ENCODE peak calls at places on chromosomes 4 and X, in four cellular contexts. One of them, this sample, is unnamed.

GRCh38 chr4:159252491-159252890 is 149.6 kb downstream of the RAPGEF2 start:
- DNase-seq in M059J: no peak
- DNase-seq in stimulated activated CD4-positive, alpha-beta T cell treated with anti-CD3 and anti-CD28 coated beads, TNF-alpha, amount 100 ng/mL, for 1 hour: no peak
- DNase-seq in NCI-H2081: no peak
- DNase-seq in this sample: no peak

GRCh38 chrX:16722481-16722880 is 3.1 kb downstream of the SYAP1 start:
- DNase-seq in stimulated activated CD4-positive, alpha-beta T cell treated with anti-CD3 and anti-CD28 coated beads, TNF-alpha, amount 100 ng/mL, for 1 hour: no peak
- DNase-seq in M059J: peak
- DNase-seq in NCI-H2081: no peak
- DNase-seq in this sample: no peak

GRCh38 chrX:31057691-31058090 is 14.2 kb downstream of the FTHL17 start:
- DNase-seq in NCI-H2081: no peak
- DNase-seq in M059J: no peak
- DNase-seq in stimulated activated CD4-positive, alpha-beta T cell treated with anti-CD3 and anti-CD28 coated beads, TNF-alpha, amount 100 ng/mL, for 1 hour: no peak
- DNase-seq in this sample: no peak

GRCh38 chr4:89307446-89308160 is at the start of gene GPRIN3:
- DNase-seq in NCI-H2081: peak
- DNase-seq in stimulated activated CD4-positive, alpha-beta T cell treated with anti-CD3 and anti-CD28 coated beads, TNF-alpha, amount 100 ng/mL, for 1 hour: no peak
- DNase-seq in M059J: no peak
- DNase-seq in this sample: peak

GRCh38 chrX:143621276-143621675 is 14.6 kb downstream of the SLITRK4 start:
- DNase-seq in M059J: no peak
- DNase-seq in stimulated activated CD4-positive, alpha-beta T cell treated with anti-CD3 and anti-CD28 coated beads, TNF-alpha, amount 100 ng/mL, for 1 hour: no peak
- DNase-seq in NCI-H2081: no peak
- DNase-seq in this sample: no peak

GRCh38 chrX:83906921-83907320 is 46.0 kb downstream of the CYLC1 start:
- DNase-seq in NCI-H2081: no peak
- DNase-seq in M059J: no peak
- DNase-seq in stimulated activated CD4-positive, alpha-beta T cell treated with anti-CD3 and anti-CD28 coated beads, TNF-alpha, amount 100 ng/mL, for 1 hour: no peak
- DNase-seq in this sample: no peak

GRCh38 chr4:77538144-77538543 is 67.5 kb upstream of the CXCL13 start:
- DNase-seq in NCI-H2081: no peak
- DNase-seq in M059J: peak
- DNase-seq in stimulated activated CD4-positive, alpha-beta T cell treated with anti-CD3 and anti-CD28 coated beads, TNF-alpha, amount 100 ng/mL, for 1 hour: no peak
- DNase-seq in this sample: peak

GRCh38 chr4:159177265-159178146 is 74.6 kb downstream of the RAPGEF2 start:
- DNase-seq in M059J: no peak
- DNase-seq in NCI-H2081: no peak
- DNase-seq in stimulated activated CD4-positive, alpha-beta T cell treated with anti-CD3 and anti-CD28 coated beads, TNF-alpha, amount 100 ng/mL, for 1 hour: no peak
- DNase-seq in this sample: no peak

GRCh38 chr4:139851133-139851532 is 185.5 kb downstream of the MGST2 start:
- DNase-seq in stimulated activated CD4-positive, alpha-beta T cell treated with anti-CD3 and anti-CD28 coated beads, TNF-alpha, amount 100 ng/mL, for 1 hour: no peak
- DNase-seq in M059J: no peak
- DNase-seq in NCI-H2081: no peak
- DNase-seq in this sample: no peak

GRCh38 chr4:153755186-153755585 is 4.6 kb downstream of the RNF175 start:
- DNase-seq in stimulated activated CD4-positive, alpha-beta T cell treated with anti-CD3 and anti-CD28 coated beads, TNF-alpha, amount 100 ng/mL, for 1 hour: no peak
- DNase-seq in NCI-H2081: no peak
- DNase-seq in M059J: no peak
- DNase-seq in this sample: no peak

GRCh38 chr4:150593996-150594395 is 12.0 kb downstream of the MAB21L2 start:
- DNase-seq in stimulated activated CD4-positive, alpha-beta T cell treated with anti-CD3 and anti-CD28 coated beads, TNF-alpha, amount 100 ng/mL, for 1 hour: no peak
- DNase-seq in NCI-H2081: peak
- DNase-seq in M059J: peak
- DNase-seq in this sample: peak

GRCh38 chr4:86032476-86033022 is 327.3 kb downstream of the MAPK10 start:
- DNase-seq in stimulated activated CD4-positive, alpha-beta T cell treated with anti-CD3 and anti-CD28 coated beads, TNF-alpha, amount 100 ng/mL, for 1 hour: no peak
- DNase-seq in NCI-H2081: peak
- DNase-seq in M059J: peak
- DNase-seq in this sample: peak

GRCh38 chr4:136900706-136901105 is 631.6 kb downstream of the PCDH18 start:
- DNase-seq in M059J: peak
- DNase-seq in stimulated activated CD4-positive, alpha-beta T cell treated with anti-CD3 and anti-CD28 coated beads, TNF-alpha, amount 100 ng/mL, for 1 hour: no peak
- DNase-seq in NCI-H2081: no peak
- DNase-seq in this sample: peak

GRCh38 chr4:152187693-152188092 is 348.2 kb downstream of the FBXW7 start:
- DNase-seq in NCI-H2081: no peak
- DNase-seq in M059J: no peak
- DNase-seq in stimulated activated CD4-positive, alpha-beta T cell treated with anti-CD3 and anti-CD28 coated beads, TNF-alpha, amount 100 ng/mL, for 1 hour: no peak
- DNase-seq in this sample: peak

GRCh38 chrX:29225670-29226069 is 638.4 kb downstream of the IL1RAPL1 start:
- DNase-seq in NCI-H2081: no peak
- DNase-seq in stimulated activated CD4-positive, alpha-beta T cell treated with anti-CD3 and anti-CD28 coated beads, TNF-alpha, amount 100 ng/mL, for 1 hour: no peak
- DNase-seq in M059J: peak
- DNase-seq in this sample: peak

GRCh38 chrX:39356119-39356807 is 555.0 kb downstream of the MID1IP1 start:
- DNase-seq in NCI-H2081: no peak
- DNase-seq in M059J: no peak
- DNase-seq in stimulated activated CD4-positive, alpha-beta T cell treated with anti-CD3 and anti-CD28 coated beads, TNF-alpha, amount 100 ng/mL, for 1 hour: no peak
- DNase-seq in this sample: no peak

GRCh38 chr4:94532016-94532789 is 80.5 kb downstream of the PDLIM5 start:
- DNase-seq in NCI-H2081: no peak
- DNase-seq in stimulated activated CD4-positive, alpha-beta T cell treated with anti-CD3 and anti-CD28 coated beads, TNF-alpha, amount 100 ng/mL, for 1 hour: no peak
- DNase-seq in M059J: peak
- DNase-seq in this sample: peak

GRCh38 chrX:150362599-150363481 is at the start of gene MAMLD1:
- DNase-seq in stimulated activated CD4-positive, alpha-beta T cell treated with anti-CD3 and anti-CD28 coated beads, TNF-alpha, amount 100 ng/mL, for 1 hour: no peak
- DNase-seq in M059J: peak
- DNase-seq in NCI-H2081: no peak
- DNase-seq in this sample: peak

GRCh38 chr4:182923376-182923775 is 6.2 kb upstream of the DCTD start:
- DNase-seq in NCI-H2081: no peak
- DNase-seq in stimulated activated CD4-positive, alpha-beta T cell treated with anti-CD3 and anti-CD28 coated beads, TNF-alpha, amount 100 ng/mL, for 1 hour: no peak
- DNase-seq in M059J: no peak
- DNase-seq in this sample: peak

GRCh38 chr4:76210502-76210901 is 3.1 kb downstream of the SCARB2 start:
- DNase-seq in M059J: no peak
- DNase-seq in NCI-H2081: no peak
- DNase-seq in stimulated activated CD4-positive, alpha-beta T cell treated with anti-CD3 and anti-CD28 coated beads, TNF-alpha, amount 100 ng/mL, for 1 hour: no peak
- DNase-seq in this sample: no peak

GRCh38 chrX:20265726-20266681 is 705 bp downstream of the RPS6KA3 start:
- DNase-seq in stimulated activated CD4-positive, alpha-beta T cell treated with anti-CD3 and anti-CD28 coated beads, TNF-alpha, amount 100 ng/mL, for 1 hour: no peak
- DNase-seq in NCI-H2081: peak
- DNase-seq in M059J: peak
- DNase-seq in this sample: no peak

GRCh38 chr4:141132689-141133145 is 552 bp downstream of the RNF150 start:
- DNase-seq in M059J: peak
- DNase-seq in NCI-H2081: peak
- DNase-seq in stimulated activated CD4-positive, alpha-beta T cell treated with anti-CD3 and anti-CD28 coated beads, TNF-alpha, amount 100 ng/mL, for 1 hour: no peak
- DNase-seq in this sample: peak

GRCh38 chrX:40570346-40571093 is 10.2 kb upstream of the ATP6AP2 start:
- DNase-seq in NCI-H2081: no peak
- DNase-seq in M059J: no peak
- DNase-seq in stimulated activated CD4-positive, alpha-beta T cell treated with anti-CD3 and anti-CD28 coated beads, TNF-alpha, amount 100 ng/mL, for 1 hour: no peak
- DNase-seq in this sample: no peak

GRCh38 chr4:118099106-118099505 is 64.8 kb downstream of the NDST3 start:
- DNase-seq in stimulated activated CD4-positive, alpha-beta T cell treated with anti-CD3 and anti-CD28 coated beads, TNF-alpha, amount 100 ng/mL, for 1 hour: no peak
- DNase-seq in M059J: no peak
- DNase-seq in NCI-H2081: no peak
- DNase-seq in this sample: no peak

GRCh38 chr4:6225469-6225868 is 25.1 kb upstream of the JAKMIP1 start:
- DNase-seq in stimulated activated CD4-positive, alpha-beta T cell treated with anti-CD3 and anti-CD28 coated beads, TNF-alpha, amount 100 ng/mL, for 1 hour: no peak
- DNase-seq in NCI-H2081: no peak
- DNase-seq in M059J: peak
- DNase-seq in this sample: peak

GRCh38 chrX:153766871-153767673 is 3.0 kb downstream of the PLXNB3 start:
- DNase-seq in stimulated activated CD4-positive, alpha-beta T cell treated with anti-CD3 and anti-CD28 coated beads, TNF-alpha, amount 100 ng/mL, for 1 hour: no peak
- DNase-seq in M059J: no peak
- DNase-seq in NCI-H2081: no peak
- DNase-seq in this sample: no peak

GRCh38 chr4:48069026-48069425 is 52.5 kb downstream of the NIPAL1 start:
- DNase-seq in stimulated activated CD4-positive, alpha-beta T cell treated with anti-CD3 and anti-CD28 coated beads, TNF-alpha, amount 100 ng/mL, for 1 hour: no peak
- DNase-seq in M059J: no peak
- DNase-seq in NCI-H2081: no peak
- DNase-seq in this sample: no peak

GRCh38 chr4:27318740-27319139 is 458.1 kb downstream of the STIM2 start:
- DNase-seq in stimulated activated CD4-positive, alpha-beta T cell treated with anti-CD3 and anti-CD28 coated beads, TNF-alpha, amount 100 ng/mL, for 1 hour: no peak
- DNase-seq in M059J: peak
- DNase-seq in NCI-H2081: peak
- DNase-seq in this sample: no peak

GRCh38 chr4:20354120-20354519 is 102.4 kb downstream of the SLIT2 start:
- DNase-seq in M059J: peak
- DNase-seq in stimulated activated CD4-positive, alpha-beta T cell treated with anti-CD3 and anti-CD28 coated beads, TNF-alpha, amount 100 ng/mL, for 1 hour: no peak
- DNase-seq in NCI-H2081: peak
- DNase-seq in this sample: no peak

GRCh38 chrX:22686138-22686541 is 313.6 kb upstream of the DDX53 start:
- DNase-seq in M059J: peak
- DNase-seq in stimulated activated CD4-positive, alpha-beta T cell treated with anti-CD3 and anti-CD28 coated beads, TNF-alpha, amount 100 ng/mL, for 1 hour: no peak
- DNase-seq in NCI-H2081: peak
- DNase-seq in this sample: peak

GRCh38 chr4:170022211-170022610 is 4.0 kb downstream of the MFAP3L start:
- DNase-seq in NCI-H2081: no peak
- DNase-seq in stimulated activated CD4-positive, alpha-beta T cell treated with anti-CD3 and anti-CD28 coated beads, TNF-alpha, amount 100 ng/mL, for 1 hour: no peak
- DNase-seq in M059J: no peak
- DNase-seq in this sample: no peak

This sample was measured in astrocyte.